ENCODE peak calls at places on chromosome 10, in nine cellular contexts. O, H, K, I, Z, D, B, S and G are unnamed samples.

GRCh38 chr10:106980711-106981460 is 183.6 kb downstream of the SORCS1 start:
- DNase-seq in I (no peak), O (no peak), Z (no peak), H (no peak), S (no peak), D (no peak), B (no peak), K (no peak), G (no peak)

GRCh38 chr10:132632091-132632561 is 94.5 kb downstream of the INPP5A start:
- DNase-seq in Z (no peak), B (peak), H (no peak), D (no peak), O (no peak), I (no peak), K (no peak), S (no peak), G (no peak)

GRCh38 chr10:66931340-66931948 is 5.6 kb downstream of the LRRTM3 start:
- DNase-seq in S (no peak), B (no peak), I (no peak), D (peak), O (no peak), K (no peak), H (peak), Z (no peak), G (no peak)

GRCh38 chr10:73857446-73857845 is 16.9 kb downstream of the CAMK2G start:
- DNase-seq in I (no peak), D (no peak), H (no peak), O (no peak), Z (no peak), B (no peak), S (no peak), K (no peak), G (no peak)

GRCh38 chr10:32939296-32940111 is 18.5 kb downstream of the ITGB1 start:
- DNase-seq in B (no peak), H (no peak), I (no peak), O (no peak), S (no peak), Z (no peak), D (peak), K (no peak), G (no peak)

GRCh38 chr10:113480828-113481502 is 71.9 kb upstream of the HABP2 start:
- DNase-seq in D (peak), K (no peak), B (no peak), O (no peak), H (no peak), I (no peak), Z (no peak), S (no peak), G (no peak)

GRCh38 chr10:110845372-110845755 is 26.4 kb upstream of the PDCD4 start:
- DNase-seq in B (no peak), K (no peak), H (no peak), O (no peak), D (no peak), I (no peak), Z (no peak), S (no peak), G (no peak)

GRCh38 chr10:101050206-101051069 is 11.4 kb upstream of the KAZALD1 start:
- DNase-seq in D (peak), Z (peak), H (peak), O (peak), B (peak), I (peak), K (peak), S (peak), G (peak)

GRCh38 chr10:110772454-110773025 is 99.2 kb upstream of the PDCD4 start:
- DNase-seq in I (no peak), B (no peak), O (no peak), Z (no peak), S (no peak), K (no peak), H (no peak), D (peak), G (no peak)

GRCh38 chr10:80718024-80718423 is 180.3 kb downstream of the SH2D4B start:
- DNase-seq in B (no peak), D (no peak), S (no peak), K (no peak), H (no peak), O (no peak), Z (no peak), I (no peak), G (no peak)

GRCh38 chr10:7672366-7673134 is 5.8 kb upstream of the ITIH5 start:
- DNase-seq in H (no peak), B (no peak), D (no peak), Z (no peak), I (no peak), S (no peak), K (no peak), O (no peak), G (no peak)

GRCh38 chr10:73439055-73439454 is 5.7 kb upstream of the MSS51 start:
- DNase-seq in O (no peak), K (no peak), D (no peak), B (no peak), H (peak), S (no peak), I (no peak), Z (no peak), G (no peak)

GRCh38 chr10:116699049-116699782 is 43.1 kb downstream of the HSPA12A start:
- DNase-seq in S (no peak), B (no peak), K (no peak), I (no peak), Z (no peak), H (no peak), D (no peak), O (no peak), G (no peak)

GRCh38 chr10:45040921-45041320 is 40.2 kb downstream of the ZNF22 start:
- DNase-seq in H (no peak), S (no peak), Z (no peak), K (no peak), I (no peak), O (no peak), D (peak), B (no peak), G (no peak)